ENCODE peak calls at places on chromosomes 11 and 22, in four cellular contexts. I is Peyer's patch, D is tibial nerve, Y is IMR-90. H is an unnamed sample.
A peak's percentile ranks its signal among the peaks of the same experiment; 100 is the strongest.

GRCh38 chr11:120744016-120744994 is 232.8 kb downstream of the GRIK4 start:
- DNase-seq in I (no peak), D (no peak), Y (no peak), H (no peak)

GRCh38 chr22:45285431-45286058 is 796 bp downstream of the UPK3A start:
- DNase-seq in I (no peak), D (no peak), Y (no peak), H (no peak)

GRCh38 chr11:128835741-128836410 is 31.2 kb downstream of the KCNJ1 start:
- DNase-seq in I (no peak), D (no peak), Y (no peak), H (peak; percentile 65)

GRCh38 chr11:58165504-58166106 is 23.3 kb upstream of the OR9Q2 start:
- DNase-seq in I (peak; percentile 47), D (no peak), Y (no peak), H (no peak)

GRCh38 chr11:95501761-95502266 is 270.8 kb upstream of the SESN3 start:
- DNase-seq in I (no peak), D (no peak), Y (no peak), H (no peak)

GRCh38 chr11:104830080-104830479 is 68.2 kb downstream of the CASP12 start:
- DNase-seq in I (no peak), D (no peak), Y (peak; percentile 72), H (no peak)

GRCh38 chr11:94740975-94741707 is 27.0 kb upstream of the AMOTL1 start:
- DNase-seq in I (no peak), D (peak; percentile 33), Y (peak; percentile 69), H (peak; percentile 31)

GRCh38 chr22:19631899-19632670 is 82.2 kb upstream of the SEPTIN5 start:
- DNase-seq in I (peak; percentile 48), D (no peak), Y (peak; percentile 27), H (no peak)

GRCh38 chr11:130202009-130202817 is 42.6 kb downstream of the ST14 start:
- DNase-seq in I (no peak), D (no peak), Y (no peak), H (no peak)

GRCh38 chr11:117949062-117949461 is 19.9 kb upstream of the TMPRSS13 start:
- DNase-seq in I (no peak), D (no peak), Y (no peak), H (no peak)

GRCh38 chr22:30890689-30891442 is 77.7 kb downstream of the MORC2 start:
- DNase-seq in I (peak; percentile 68), D (no peak), Y (peak; percentile 10), H (peak; percentile 22)

GRCh38 chr11:12126352-12127019 is 16.1 kb downstream of the MICAL2 start:
- DNase-seq in I (no peak), D (no peak), Y (peak; percentile 93), H (no peak)

GRCh38 chr11:101049123-101049522 is 80.5 kb downstream of the PGR start:
- DNase-seq in I (no peak), D (no peak), Y (no peak), H (no peak)

GRCh38 chr11:37973926-37974325 is 1375.9 kb upstream of the RAG2 start:
- DNase-seq in I (no peak), D (no peak), Y (no peak), H (no peak)

GRCh38 chr11:128648711-128649110 is 45.2 kb upstream of the FLI1 start:
- DNase-seq in I (no peak), D (no peak), Y (no peak), H (no peak)

GRCh38 chr11:130710442-130711101 is 205.7 kb downstream of the SNX19 start:
- DNase-seq in I (no peak), D (no peak), Y (peak; percentile 84), H (peak; percentile 46)

GRCh38 chr11:20097319-20098221 is 62.7 kb downstream of the DBX1 start:
- DNase-seq in I (no peak), D (no peak), Y (peak; percentile 93), H (no peak)

GRCh38 chr11:128796275-128796674 is 70.8 kb downstream of the KCNJ1 start:
- DNase-seq in I (no peak), D (no peak), Y (peak; percentile 79), H (no peak)

GRCh38 chr22:19879248-19879575 is 24.5 kb upstream of the GNB1L start:
- DNase-seq in I (peak; percentile 25), D (no peak), Y (no peak), H (no peak)

GRCh38 chr11:27410301-27410700 is 47.3 kb upstream of the CCDC34 start:
- DNase-seq in I (no peak), D (no peak), Y (no peak), H (no peak)

DNA sequence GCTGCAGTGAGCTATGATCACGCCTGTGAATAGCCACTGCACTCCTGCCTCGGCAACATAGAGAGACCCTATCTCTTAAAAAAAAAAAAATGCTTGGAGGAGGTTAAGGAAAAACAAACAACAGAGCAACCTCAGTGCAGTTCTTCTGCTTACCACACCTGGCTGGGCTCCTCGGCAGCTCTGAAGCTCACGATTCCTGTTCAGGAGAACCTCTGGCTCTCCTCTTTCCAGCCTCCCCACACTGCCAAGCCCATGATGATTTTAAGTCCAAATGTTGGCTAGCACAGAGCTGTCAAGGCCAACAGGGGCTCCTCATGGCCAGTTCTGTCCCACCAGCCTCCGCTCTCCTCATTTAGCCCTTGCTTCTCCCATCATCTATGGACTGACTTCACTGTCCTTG is 69.7 kb upstream of the ARFGAP3 start:
- DNase-seq in I (no peak), D (no peak), Y (no peak), H (no peak)
- H3K4me3 ChIP-seq in I (no peak overlapping the region), D (no peak overlapping the region), Y (no peak overlapping the region), H (no peak overlapping the region)

GRCh38 chr11:98107736-98108135 is 913.0 kb upstream of the CNTN5 start:
- DNase-seq in I (no peak), D (no peak), Y (no peak), H (peak; percentile 20)
- H3K9me3 ChIP-seq in I (no peaks in the 10 kb centered on the region), D (no peaks in the 10 kb centered on the region), Y (no peaks in the 10 kb centered on the region), H (no peaks in the 10 kb centered on the region)

DNA sequence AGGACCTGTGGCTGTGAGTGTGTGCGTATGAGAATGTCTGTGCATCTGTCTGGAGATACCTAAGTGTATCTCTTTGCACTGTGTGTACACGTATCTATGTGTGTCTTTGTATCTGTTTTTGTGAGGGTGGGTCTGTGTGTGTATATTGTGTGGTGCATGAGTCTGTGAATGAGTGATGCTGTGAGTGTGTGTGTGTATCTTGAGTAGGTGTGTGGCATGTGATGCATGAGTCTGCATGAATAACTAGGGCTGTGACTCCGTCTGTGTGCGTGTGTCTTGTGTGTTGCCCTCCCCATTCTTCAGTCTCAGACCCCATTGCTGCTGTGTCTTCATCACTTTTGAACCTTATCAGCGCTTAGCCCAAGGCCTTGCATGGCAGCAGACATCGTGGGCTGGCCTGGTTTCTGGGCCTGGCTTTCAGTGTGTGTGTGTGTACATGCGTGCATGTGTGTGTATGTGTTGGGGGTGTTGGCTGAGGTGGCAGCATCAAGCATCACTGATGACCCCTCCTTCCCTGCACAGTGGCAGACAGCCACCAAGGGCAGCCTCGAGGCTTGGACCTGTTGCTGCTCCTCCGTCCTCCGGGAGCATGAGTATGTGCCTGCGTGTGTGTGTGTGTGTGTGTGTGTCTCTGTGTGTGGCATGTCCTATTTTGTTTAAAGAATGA is 1.4 kb downstream of the SGSM1 start:
- DNase-seq in I (no peak), D (peak; percentile 51), Y (no peak), H (peak; percentile 29)
- H3K4me3 ChIP-seq in I (no peak overlapping the region), D (no peak overlapping the region), Y (no peak overlapping the region), H (no peak overlapping the region)

GRCh38 chr11:72125956-72126355 is 9.6 kb upstream of the FOLR3 start:
- DNase-seq in I (no peak), D (no peak), Y (no peak), H (no peak)

GRCh38 chr11:72123117-72123653 is 10.7 kb upstream of the ANAPC15 start:
- DNase-seq in I (no peak), D (no peak), Y (no peak), H (no peak)

GRCh38 chr11:72124046-72124445 is 11.5 kb upstream of the FOLR3 start:
- DNase-seq in I (no peak), D (no peak), Y (no peak), H (no peak)

GRCh38 chr11:72129381-72129780 is 6.1 kb upstream of the FOLR3 start:
- DNase-seq in I (no peak), D (no peak), Y (no peak), H (no peak)

DNA sequence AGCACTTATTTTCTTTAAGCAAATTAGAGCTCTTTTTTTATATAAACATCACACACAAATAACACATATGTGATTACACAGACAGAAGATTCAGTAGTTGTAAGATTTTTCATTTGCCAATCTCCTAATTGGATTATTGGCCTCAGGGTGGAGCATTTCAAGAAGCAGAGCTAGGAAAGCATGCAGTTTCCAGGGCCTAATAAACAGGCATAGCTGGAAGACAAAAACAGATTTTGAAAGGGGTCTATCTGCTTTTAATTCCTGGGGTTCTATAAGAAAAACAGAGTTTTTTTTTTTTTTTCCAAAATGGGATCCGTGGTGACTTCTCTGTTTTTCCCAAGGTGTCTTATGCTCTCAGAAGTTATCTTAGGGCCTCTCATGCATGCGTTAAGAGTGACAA is 7.6 kb upstream of the FOLR3 start:
- DNase-seq in I (no peak), D (no peak), Y (no peak), H (no peak)
- H3K9me3 ChIP-seq in I (no peaks in the 10 kb centered on the region), D (no peaks in the 10 kb centered on the region), Y (peaks cover 7% of the 10 kb centered on the region), H (no peaks in the 10 kb centered on the region)

GRCh38 chr11:72573380-72573949 is 100.8 kb downstream of the PDE2A start:
- DNase-seq in I (peak; percentile 51), D (no peak), Y (peak; percentile 11), H (peak; percentile 49)

GRCh38 chr11:72574046-72574445 is 100.2 kb downstream of the PDE2A start:
- DNase-seq in I (peak; percentile 21), D (no peak), Y (no peak), H (no peak)

GRCh38 chr11:72568861-72569260 is 105.4 kb downstream of the PDE2A start:
- DNase-seq in I (no peak), D (no peak), Y (no peak), H (no peak)

GRCh38 chr11:72570893-72571741 is 103.1 kb downstream of the PDE2A start:
- DNase-seq in I (peak; percentile 15), D (no peak), Y (no peak), H (no peak)

DNA sequence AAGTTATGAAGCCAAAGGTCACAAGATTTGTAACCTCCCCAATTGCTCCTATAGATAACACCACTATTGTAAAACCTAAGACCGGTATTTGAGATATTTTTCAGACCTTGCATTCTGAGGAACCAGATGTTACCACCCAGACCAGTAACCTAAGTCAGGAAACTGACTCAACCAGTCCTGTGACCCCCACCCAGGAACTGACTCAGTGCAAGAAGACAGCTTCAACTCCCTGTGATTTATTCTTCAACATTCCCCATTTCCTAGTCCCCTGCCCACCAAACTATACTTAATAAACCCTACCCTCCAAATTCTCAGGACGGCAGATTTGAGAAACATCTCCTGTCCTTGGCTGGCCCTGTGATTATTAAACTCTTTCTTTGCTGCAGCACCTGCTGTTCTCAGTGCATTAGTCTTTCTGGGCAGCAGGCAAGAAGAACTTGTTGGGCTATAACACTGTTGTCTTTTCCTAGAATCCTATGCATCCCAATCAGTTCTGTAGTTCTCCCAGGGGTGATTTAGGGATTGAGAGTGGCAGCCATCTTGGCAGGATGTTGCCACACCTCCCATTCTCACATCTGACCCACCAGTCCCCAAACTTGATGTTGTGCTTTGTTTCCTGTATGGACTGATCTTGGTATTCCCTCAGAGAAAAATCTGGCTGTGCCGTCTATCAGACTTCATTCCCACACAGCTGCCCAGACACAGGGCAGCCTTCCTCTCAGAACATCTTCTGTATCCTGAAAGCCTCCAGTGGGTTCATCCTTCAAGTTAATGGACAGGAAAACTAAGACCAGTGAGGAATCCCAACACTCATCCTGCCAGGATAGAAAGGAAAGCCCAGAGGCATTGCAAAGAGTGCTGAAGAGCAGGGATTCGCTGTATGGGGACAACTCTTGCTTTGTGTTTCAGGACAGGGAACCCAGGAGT is 104.0 kb downstream of the PDE2A start:
- DNase-seq in I (peak; percentile 29), D (no peak), Y (peak; percentile 66), H (no peak)
- H3K4me3 ChIP-seq in I (no peak overlapping the region), D (no peak overlapping the region), Y (no peak overlapping the region), H (no peak overlapping the region)

H was measured in heart right ventricle.